ENCODE peak calls at places on chromosomes 16 and 17, in ten cellular contexts. One of them, this sample, is unnamed.

GRCh38 chr17:76382803-76383644 is 1.4 kb upstream of the SPHK1 start:
- DNase-seq in nucleus accumbens: no peak
- DNase-seq in heart left ventricle: peak; percentile 81
- DNase-seq in activated naive CD4-positive, alpha-beta T cell treated with Interleukin-2 at 50 U/mL for 16 hours: peak; percentile 70
- DNase-seq in RWPE1: peak; percentile 87
- DNase-seq in LoVo: peak; percentile 68
- DNase-seq in psoas muscle: no peak
- DNase-seq in OCI-M1: peak; percentile 67
- DNase-seq in CD4-positive, alpha-beta T cell: peak; percentile 22
- DNase-seq in A172: no peak
- DNase-seq in this sample: peak; percentile 33

GRCh38 chr17:10111907-10112452 is 86.4 kb downstream of the GAS7 start:
- DNase-seq in nucleus accumbens: no peak
- DNase-seq in CD4-positive, alpha-beta T cell: no peak
- DNase-seq in psoas muscle: no peak
- DNase-seq in LoVo: no peak
- DNase-seq in A172: no peak
- DNase-seq in OCI-M1: no peak
- DNase-seq in RWPE1: no peak
- DNase-seq in heart left ventricle: no peak
- DNase-seq in activated naive CD4-positive, alpha-beta T cell treated with Interleukin-2 at 50 U/mL for 16 hours: no peak
- DNase-seq in this sample: no peak

GRCh38 chr16:64478258-64478906 is 643.5 kb downstream of the CDH11 start:
- DNase-seq in A172: peak; percentile 41
- DNase-seq in heart left ventricle: no peak
- DNase-seq in RWPE1: no peak
- DNase-seq in LoVo: no peak
- DNase-seq in activated naive CD4-positive, alpha-beta T cell treated with Interleukin-2 at 50 U/mL for 16 hours: no peak
- DNase-seq in psoas muscle: no peak
- DNase-seq in nucleus accumbens: no peak
- DNase-seq in OCI-M1: no peak
- DNase-seq in CD4-positive, alpha-beta T cell: no peak
- DNase-seq in this sample: no peak

GRCh38 chr17:53687324-53687723 is 135.4 kb upstream of the KIF2B start:
- DNase-seq in A172: no peak
- DNase-seq in psoas muscle: no peak
- DNase-seq in LoVo: no peak
- DNase-seq in OCI-M1: no peak
- DNase-seq in nucleus accumbens: no peak
- DNase-seq in RWPE1: no peak
- DNase-seq in CD4-positive, alpha-beta T cell: no peak
- DNase-seq in activated naive CD4-positive, alpha-beta T cell treated with Interleukin-2 at 50 U/mL for 16 hours: no peak
- DNase-seq in heart left ventricle: no peak
- DNase-seq in this sample: no peak

GRCh38 chr17:81291662-81292061 is 3.4 kb downstream of the SLC38A10 start:
- DNase-seq in psoas muscle: peak; percentile 86
- DNase-seq in CD4-positive, alpha-beta T cell: peak; percentile 58
- DNase-seq in RWPE1: peak; percentile 46
- DNase-seq in A172: peak; percentile 27
- DNase-seq in nucleus accumbens: peak; percentile 3
- DNase-seq in activated naive CD4-positive, alpha-beta T cell treated with Interleukin-2 at 50 U/mL for 16 hours: peak; percentile 79
- DNase-seq in heart left ventricle: peak; percentile 84
- DNase-seq in OCI-M1: peak; percentile 21
- DNase-seq in LoVo: peak; percentile 41
- DNase-seq in this sample: no peak

GRCh38 chr17:67053438-67054000 is 9.2 kb downstream of the CACNG1 start:
- DNase-seq in LoVo: no peak
- DNase-seq in OCI-M1: no peak
- DNase-seq in psoas muscle: no peak
- DNase-seq in CD4-positive, alpha-beta T cell: no peak
- DNase-seq in nucleus accumbens: no peak
- DNase-seq in RWPE1: no peak
- DNase-seq in activated naive CD4-positive, alpha-beta T cell treated with Interleukin-2 at 50 U/mL for 16 hours: no peak
- DNase-seq in heart left ventricle: no peak
- DNase-seq in A172: no peak
- DNase-seq in this sample: no peak

GRCh38 chr16:15605869-15606520 is 37.0 kb downstream of the MARF1 start:
- DNase-seq in heart left ventricle: no peak
- DNase-seq in RWPE1: no peak
- DNase-seq in LoVo: no peak
- DNase-seq in psoas muscle: no peak
- DNase-seq in OCI-M1: no peak
- DNase-seq in A172: no peak
- DNase-seq in nucleus accumbens: no peak
- DNase-seq in activated naive CD4-positive, alpha-beta T cell treated with Interleukin-2 at 50 U/mL for 16 hours: no peak
- DNase-seq in CD4-positive, alpha-beta T cell: no peak
- DNase-seq in this sample: no peak

GRCh38 chr17:45440161-45440859 is 7.6 kb upstream of the ARHGAP27 start:
- DNase-seq in OCI-M1: peak; percentile 6
- DNase-seq in CD4-positive, alpha-beta T cell: no peak
- DNase-seq in RWPE1: peak; percentile 57
- DNase-seq in psoas muscle: no peak
- DNase-seq in A172: no peak
- DNase-seq in nucleus accumbens: no peak
- DNase-seq in activated naive CD4-positive, alpha-beta T cell treated with Interleukin-2 at 50 U/mL for 16 hours: no peak
- DNase-seq in heart left ventricle: no peak
- DNase-seq in LoVo: peak; percentile 19
- DNase-seq in this sample: peak; percentile 52

GRCh38 chr16:4133897-4134372 is 17.7 kb upstream of the ADCY9 start:
- DNase-seq in LoVo: no peak
- DNase-seq in CD4-positive, alpha-beta T cell: no peak
- DNase-seq in A172: no peak
- DNase-seq in RWPE1: no peak
- DNase-seq in activated naive CD4-positive, alpha-beta T cell treated with Interleukin-2 at 50 U/mL for 16 hours: no peak
- DNase-seq in OCI-M1: no peak
- DNase-seq in psoas muscle: no peak
- DNase-seq in heart left ventricle: peak; percentile 50
- DNase-seq in nucleus accumbens: no peak
- DNase-seq in this sample: no peak

GRCh38 chr16:74862743-74863244 is 88.2 kb upstream of the FA2H start:
- DNase-seq in A172: peak; percentile 54
- DNase-seq in heart left ventricle: no peak
- DNase-seq in activated naive CD4-positive, alpha-beta T cell treated with Interleukin-2 at 50 U/mL for 16 hours: peak; percentile 8
- DNase-seq in psoas muscle: no peak
- DNase-seq in RWPE1: peak; percentile 65
- DNase-seq in nucleus accumbens: peak; percentile 0
- DNase-seq in LoVo: peak; percentile 65
- DNase-seq in CD4-positive, alpha-beta T cell: no peak
- DNase-seq in OCI-M1: peak; percentile 58
- DNase-seq in this sample: no peak

GRCh38 chr17:43540821-43541674 is 5.1 kb downstream of the ETV4 start:
- DNase-seq in CD4-positive, alpha-beta T cell: no peak
- DNase-seq in activated naive CD4-positive, alpha-beta T cell treated with Interleukin-2 at 50 U/mL for 16 hours: no peak
- DNase-seq in OCI-M1: no peak
- DNase-seq in heart left ventricle: no peak
- DNase-seq in LoVo: no peak
- DNase-seq in RWPE1: no peak
- DNase-seq in nucleus accumbens: no peak
- DNase-seq in A172: peak; percentile 39
- DNase-seq in psoas muscle: no peak
- DNase-seq in this sample: no peak

GRCh38 chr16:81431554-81432353 is 12.9 kb upstream of the CMIP start:
- DNase-seq in nucleus accumbens: no peak
- DNase-seq in RWPE1: no peak
- DNase-seq in OCI-M1: peak; percentile 76
- DNase-seq in CD4-positive, alpha-beta T cell: no peak
- DNase-seq in psoas muscle: peak; percentile 65
- DNase-seq in A172: peak; percentile 75
- DNase-seq in activated naive CD4-positive, alpha-beta T cell treated with Interleukin-2 at 50 U/mL for 16 hours: no peak
- DNase-seq in LoVo: no peak
- DNase-seq in heart left ventricle: no peak
- DNase-seq in this sample: no peak

GRCh38 chr17:74190154-74190553 is 13.3 kb upstream of the RPL38 start:
- DNase-seq in psoas muscle: no peak
- DNase-seq in RWPE1: peak; percentile 59
- DNase-seq in OCI-M1: peak; percentile 41
- DNase-seq in heart left ventricle: no peak
- DNase-seq in CD4-positive, alpha-beta T cell: no peak
- DNase-seq in nucleus accumbens: no peak
- DNase-seq in A172: peak; percentile 65
- DNase-seq in LoVo: no peak
- DNase-seq in activated naive CD4-positive, alpha-beta T cell treated with Interleukin-2 at 50 U/mL for 16 hours: no peak
- DNase-seq in this sample: no peak

This sample was measured in epithelial cell of prostate.